ENCODE peak calls at places on chromosomes 13 and 19, in nine cellular contexts. Z is AG09319; M is esophagus squamous epithelium; X is amniotic stem cell; D is OCI-LY7; I is EL; V is RPMI7951; Y is KBM-7; G is activated T-helper 1 cell treated with anti-CD3 and anti-CD28 coated beads, Interleukin-2, amount 50 U/mL, for 16 hours. L is an unnamed sample.

GRCh38 chr19:16391301-16392055 is 66.9 kb downstream of the KLF2 start:
- DNase-seq in Z (no peak), M (no peak), X (no peak), D (no peak), I (no peak), V (no peak), Y (no peak), G (no peak), L (no peak)

GRCh38 chr13:39102981-39103490 is 64.8 kb downstream of the NHLRC3 start:
- DNase-seq in Z (no peak), M (no peak), X (no peak), D (no peak), I (no peak), V (peak), Y (no peak), G (no peak), L (peak)

GRCh38 chr19:10286803-10287737 is at the start of gene ICAM4:
- DNase-seq in Z (no peak), M (no peak), X (no peak), D (peak), I (peak), V (no peak), Y (peak), G (no peak), L (no peak)

GRCh38 chr19:22945560-22945959 is 57.4 kb downstream of the ZNF728 start:
- DNase-seq in Z (no peak), M (no peak), X (no peak), D (peak), I (no peak), V (peak), Y (peak), G (no peak), L (no peak)

GRCh38 chr19:47331931-47332547 is at the start of gene C5AR2:
- DNase-seq in Z (no peak), M (no peak), X (no peak), D (no peak), I (no peak), V (peak), Y (no peak), G (no peak), L (no peak)

GRCh38 chr13:39370554-39370953 is 232.4 kb downstream of the LHFPL6 start:
- DNase-seq in Z (peak), M (no peak), X (no peak), D (no peak), I (no peak), V (no peak), Y (no peak), G (no peak), L (no peak)

GRCh38 chr19:33303791-33304759 is 1.7 kb upstream of the CEBPA start:
- DNase-seq in Z (no peak), M (no peak), X (no peak), D (no peak), I (no peak), V (no peak), Y (no peak), G (no peak), L (no peak)

GRCh38 chr13:64457976-64458375 is 2772.2 kb downstream of the PCDH9 start:
- DNase-seq in Z (no peak), M (no peak), X (peak), D (no peak), I (peak), V (no peak), Y (no peak), G (no peak), L (no peak)

GRCh38 chr13:60329221-60329983 is 67.6 kb upstream of the TDRD3 start:
- DNase-seq in Z (peak), M (no peak), X (no peak), D (peak), I (peak), V (peak), Y (peak), G (no peak), L (peak)

GRCh38 chr19:18176367-18177310 is 3.0 kb downstream of the IFI30 start:
- DNase-seq in Z (no peak), M (no peak), X (no peak), D (no peak), I (no peak), V (no peak), Y (no peak), G (no peak), L (no peak)

GRCh38 chr13:51967482-51968446 is 43.5 kb downstream of the ATP7B start:
- DNase-seq in Z (no peak), M (no peak), X (no peak), D (no peak), I (no peak), V (no peak), Y (no peak), G (no peak), L (no peak)

GRCh38 chr13:113562866-113563265 is 21.7 kb upstream of the TFDP1 start:
- DNase-seq in Z (no peak), M (no peak), X (no peak), D (no peak), I (no peak), V (no peak), Y (no peak), G (no peak), L (no peak)

GRCh38 chr13:113997845-113998751 is 24.2 kb upstream of the C13orf46 start:
- DNase-seq in Z (peak), M (no peak), X (no peak), D (no peak), I (peak), V (peak), Y (no peak), G (no peak), L (no peak)

GRCh38 chr13:65470781-65471180 is 1759.4 kb downstream of the PCDH9 start:
- DNase-seq in Z (no peak), M (no peak), X (no peak), D (no peak), I (peak), V (no peak), Y (no peak), G (no peak), L (no peak)

GRCh38 chr13:45243072-45243471 is 42.2 kb upstream of the KCTD4 start:
- DNase-seq in Z (no peak), M (no peak), X (no peak), D (no peak), I (no peak), V (no peak), Y (no peak), G (no peak), L (no peak)

GRCh38 chr19:38786572-38787265 is 2.3 kb upstream of the LGALS7B start:
- DNase-seq in Z (no peak), M (no peak), X (no peak), D (no peak), I (no peak), V (no peak), Y (no peak), G (no peak), L (no peak)

GRCh38 chr13:49587311-49587847 is 2.0 kb upstream of the RCBTB1 start:
- DNase-seq in Z (no peak), M (no peak), X (no peak), D (no peak), I (peak), V (no peak), Y (no peak), G (no peak), L (no peak)

GRCh38 chr19:21586341-21587116 is 81.1 kb downstream of the ZNF429 start:
- DNase-seq in Z (no peak), M (no peak), X (no peak), D (no peak), I (no peak), V (no peak), Y (no peak), G (no peak), L (no peak)

GRCh38 chr19:7526093-7526929 is 3.9 kb downstream of the MCOLN1 start:
- DNase-seq in Z (no peak), M (no peak), X (no peak), D (no peak), I (no peak), V (no peak), Y (no peak), G (no peak), L (no peak)

GRCh38 chr19:33622809-33623511 is 1.2 kb downstream of the CHST8 start:
- DNase-seq in Z (no peak), M (no peak), X (no peak), D (no peak), I (no peak), V (no peak), Y (no peak), G (no peak), L (no peak)

GRCh38 chr13:46473806-46474205 is 79.2 kb upstream of the LRCH1 start:
- DNase-seq in Z (no peak), M (no peak), X (no peak), D (no peak), I (peak), V (no peak), Y (no peak), G (no peak), L (no peak)

GRCh38 chr19:17557461-17557860 is 2.0 kb downstream of the COLGALT1 start:
- DNase-seq in Z (no peak), M (no peak), X (no peak), D (no peak), I (no peak), V (no peak), Y (peak), G (no peak), L (no peak)

GRCh38 chr13:95784161-95784880 is 107.4 kb downstream of the DNAJC3 start:
- DNase-seq in Z (peak), M (no peak), X (peak), D (no peak), I (peak), V (peak), Y (no peak), G (no peak), L (peak)

L was measured in foreskin melanocyte.